ENCODE peak calls at places on chromosomes 2 and 18, in seven cellular contexts. S, F, J, K, Z, A and P are unnamed samples.

GRCh38 chr18:22318745-22319407 is 98.8 kb downstream of the CTAGE1 start:
- DNase-seq in F (no peak), J (no peak), A (no peak), K (no peak), Z (no peak), S (no peak), P (no peak)

GRCh38 chr2:239197146-239197545 is 203.7 kb downstream of the HDAC4 start:
- DNase-seq in A (no peak), K (no peak), J (no peak), Z (no peak), S (no peak), F (no peak), P (no peak)

GRCh38 chr18:13070460-13070859 is 79.3 kb downstream of the CEP192 start:
- DNase-seq in J (no peak), Z (no peak), S (no peak), F (no peak), A (no peak), K (no peak), P (no peak)

GRCh38 chr2:109447811-109448210 is 166.0 kb downstream of the SEPTIN10 start:
- DNase-seq in Z (no peak), K (no peak), F (no peak), A (no peak), S (no peak), J (no peak), P (no peak)

GRCh38 chr2:120629241-120629895 is 106.3 kb upstream of the GLI2 start:
- DNase-seq in F (no peak), J (no peak), Z (no peak), S (no peak), A (no peak), K (no peak), P (no peak)

GRCh38 chr2:238936162-238937052 is 88.5 kb downstream of the TWIST2 start:
- DNase-seq in A (no peak), F (no peak), J (no peak), Z (no peak), S (no peak), K (no peak), P (peak; percentile 44)

GRCh38 chr2:16150456-16151280 is 210.3 kb downstream of the MYCN start:
- DNase-seq in Z (no peak), A (no peak), F (no peak), S (no peak), K (no peak), J (no peak), P (no peak)

GRCh38 chr2:172246649-172247048 is 143.9 kb upstream of the DLX2 start:
- DNase-seq in K (no peak), S (no peak), A (no peak), F (no peak), J (no peak), Z (no peak), P (no peak)

GRCh38 chr18:79497638-79498081 is 101.9 kb downstream of the NFATC1 start:
- DNase-seq in A (no peak), K (no peak), Z (no peak), J (no peak), S (no peak), F (no peak), P (no peak)

GRCh38 chr18:48031011-48031480 is 100.6 kb upstream of the SMAD2 start:
- DNase-seq in Z (peak; percentile 73), J (peak; percentile 40), F (no peak), K (no peak), A (peak; percentile 72), S (peak; percentile 22), P (peak; percentile 70)

GRCh38 chr18:57523171-57523956 is 63.1 kb downstream of the FECH start:
- DNase-seq in A (no peak), Z (no peak), S (no peak), J (no peak), F (no peak), K (no peak), P (peak; percentile 38)

GRCh38 chr2:204948822-204949221 is 403.5 kb downstream of the PARD3B start:
- DNase-seq in A (no peak), S (no peak), K (no peak), F (no peak), J (no peak), Z (no peak), P (no peak)

GRCh38 chr2:190490502-190490901 is 44.0 kb downstream of the NEMP2 start:
- DNase-seq in Z (no peak), J (no peak), K (no peak), A (no peak), S (no peak), F (no peak), P (no peak)

GRCh38 chr18:46843372-46843771 is 73.9 kb downstream of the PIAS2 start:
- DNase-seq in A (no peak), S (no peak), F (no peak), K (no peak), J (no peak), Z (no peak), P (no peak)

GRCh38 chr18:58800582-58800981 is 64.1 kb upstream of the ZNF532 start:
- DNase-seq in J (no peak), A (no peak), S (no peak), K (no peak), F (no peak), Z (no peak), P (no peak)

GRCh38 chr18:24153397-24153796 is 14.5 kb downstream of the CABYR start:
- DNase-seq in F (no peak), S (no peak), Z (no peak), A (no peak), K (no peak), J (no peak), P (no peak)

GRCh38 chr2:17606851-17607250 is 66.4 kb downstream of the VSNL1 start:
- DNase-seq in Z (no peak), K (no peak), J (no peak), F (no peak), S (no peak), A (no peak), P (no peak)

GRCh38 chr2:102082591-102083586 is 59.7 kb upstream of the IL1R1 start:
- DNase-seq in Z (no peak), K (no peak), A (no peak), F (no peak), J (no peak), S (peak; percentile 51), P (peak; percentile 74)